ENCODE peak calls at places on chromosome 16, in eight cellular contexts. Q is epithelial cell of esophagus, F is GM23338, H is fibroblast of the conjunctiva, P is OCI-M1, I is brain microvascular endothelial cell, V is IMR-90, Z is AG08395. B is an unnamed sample.

GRCh38 chr16:84672276-84673202 is 24.2 kb downstream of the KLHL36 start:
- DNase-seq in Q (peak; percentile 77), F (peak; percentile 87), H (peak; percentile 45), P (peak; percentile 87), I (peak; percentile 62), V (peak; percentile 68), Z (peak; percentile 90), B (peak; percentile 8)

GRCh38 chr16:22235839-22236745 is 30.0 kb downstream of the EEF2K start:
- DNase-seq in Q (peak; percentile 34), F (no peak), H (no peak), P (no peak), I (no peak), V (no peak), Z (no peak), B (no peak)

GRCh38 chr16:4371481-4372314 is at the start of gene VASN:
- DNase-seq in Q (peak; percentile 72), F (peak; percentile 79), H (no peak), P (peak; percentile 89), I (peak; percentile 53), V (peak; percentile 75), Z (peak; percentile 92), B (no peak)

GRCh38 chr16:57374067-57374534 is 1.8 kb downstream of the CX3CL1 start:
- DNase-seq in Q (peak; percentile 88), F (no peak), H (no peak), P (no peak), I (peak; percentile 27), V (peak; percentile 62), Z (no peak), B (no peak)

GRCh38 chr16:84788968-84789371 is 30.8 kb upstream of the CRISPLD2 start:
- DNase-seq in Q (peak; percentile 16), F (no peak), H (peak; percentile 90), P (no peak), I (no peak), V (no peak), Z (peak; percentile 73), B (peak; percentile 94)

GRCh38 chr16:61831351-61831933 is 204.8 kb downstream of the CDH8 start:
- DNase-seq in Q (no peak), F (no peak), H (no peak), P (no peak), I (no peak), V (no peak), Z (no peak), B (no peak)

GRCh38 chr16:3863587-3863986 is 16.9 kb downstream of the CREBBP start:
- DNase-seq in Q (no peak), F (no peak), H (no peak), P (no peak), I (no peak), V (no peak), Z (no peak), B (no peak)

GRCh38 chr16:68331879-68332410 is 21.1 kb downstream of the PRMT7 start:
- DNase-seq in Q (no peak), F (no peak), H (no peak), P (no peak), I (peak; percentile 32), V (peak; percentile 83), Z (peak; percentile 29), B (no peak)

GRCh38 chr16:57244463-57244766 is 644 bp upstream of the ARL2BP start:
- DNase-seq in Q (no peak), F (no peak), H (no peak), P (no peak), I (no peak), V (no peak), Z (no peak), B (no peak)

GRCh38 chr16:30131869-30132475 is 9.0 kb upstream of the MAPK3 start:
- DNase-seq in Q (no peak), F (no peak), H (no peak), P (no peak), I (no peak), V (no peak), Z (peak; percentile 20), B (no peak)

GRCh38 chr16:87353613-87354012 is 30.0 kb downstream of the FBXO31 start:
- DNase-seq in Q (no peak), F (no peak), H (no peak), P (no peak), I (no peak), V (no peak), Z (no peak), B (no peak)

GRCh38 chr16:72986011-72986410 is 61.9 kb downstream of the ZFHX3 start:
- DNase-seq in Q (no peak), F (no peak), H (peak; percentile 30), P (no peak), I (peak; percentile 41), V (no peak), Z (no peak), B (no peak)

GRCh38 chr16:85637808-85638186 is 24.7 kb downstream of the GSE1 start:
- DNase-seq in Q (no peak), F (no peak), H (no peak), P (no peak), I (no peak), V (no peak), Z (no peak), B (no peak)

GRCh38 chr16:25253322-25253721 is 4.3 kb downstream of the ZKSCAN2 start:
- DNase-seq in Q (no peak), F (no peak), H (no peak), P (no peak), I (no peak), V (no peak), Z (no peak), B (no peak)

GRCh38 chr16:30349695-30350094 is 5.4 kb downstream of the CD2BP2 start:
- DNase-seq in Q (no peak), F (no peak), H (no peak), P (no peak), I (no peak), V (no peak), Z (no peak), B (no peak)

GRCh38 chr16:51449441-51449840 is 298.4 kb upstream of the SALL1 start:
- DNase-seq in Q (no peak), F (no peak), H (no peak), P (no peak), I (no peak), V (no peak), Z (no peak), B (no peak)

GRCh38 chr16:11356573-11357331 is 11.5 kb downstream of the RMI2 start:
- DNase-seq in Q (peak; percentile 43), F (peak; percentile 91), H (no peak), P (peak; percentile 84), I (peak; percentile 56), V (peak; percentile 61), Z (peak; percentile 63), B (no peak)

GRCh38 chr16:23333034-23333579 is 31.0 kb downstream of the SCNN1B start:
- DNase-seq in Q (no peak), F (no peak), H (no peak), P (no peak), I (no peak), V (no peak), Z (no peak), B (no peak)

GRCh38 chr16:50259334-50260205 is 6.8 kb upstream of the ADCY7 start:
- DNase-seq in Q (no peak), F (no peak), H (peak; percentile 53), P (no peak), I (no peak), V (no peak), Z (peak; percentile 63), B (no peak)